ENCODE peak calls at places on chromosomes 3 and 15, in nine cellular contexts. J, I, A, N, Q, K, B, R and E are unnamed samples.

GRCh38 chr3:50608278-50608677 is 3.3 kb downstream of the CISH start:
- DNase-seq in I (no peak), Q (no peak), J (no peak), A (no peak), R (no peak), B (no peak), N (no peak), K (no peak), E (no peak)

GRCh38 chr15:63476229-63476632 is 28.2 kb upstream of the USP3 start:
- DNase-seq in K (no peak), Q (no peak), J (no peak), R (no peak), B (no peak), A (no peak), N (peak), I (peak), E (no peak)

GRCh38 chr3:50627407-50628051 is 10.6 kb downstream of the MAPKAPK3 start:
- DNase-seq in N (no peak), B (no peak), R (peak), I (no peak), A (peak), K (peak), J (peak), Q (no peak), E (peak)

GRCh38 chr15:25543156-25543555 is 104.3 kb upstream of the UBE3A start:
- DNase-seq in A (no peak), J (no peak), N (peak), K (peak), R (peak), I (no peak), Q (peak), B (peak), E (no peak)

GRCh38 chr3:115254492-115255196 is 107.6 kb upstream of the ZBTB20 start:
- DNase-seq in A (no peak), N (no peak), B (no peak), Q (no peak), J (no peak), K (no peak), I (no peak), R (no peak), E (no peak)

GRCh38 chr3:16890605-16891333 is 6.0 kb downstream of the PLCL2 start:
- DNase-seq in B (no peak), I (no peak), R (no peak), N (no peak), Q (no peak), J (no peak), A (no peak), K (no peak), E (no peak)

GRCh38 chr3:122481390-122481789 is 33.3 kb downstream of the KPNA1 start:
- DNase-seq in A (no peak), R (no peak), Q (no peak), B (no peak), K (no peak), I (no peak), J (no peak), N (no peak), E (no peak)

GRCh38 chr15:49101536-49101935 is 53.9 kb downstream of the COPS2 start:
- DNase-seq in B (no peak), N (no peak), A (no peak), J (no peak), K (no peak), I (peak), Q (no peak), R (no peak), E (no peak)

GRCh38 chr3:157120071-157120892 is 39.7 kb downstream of the CCNL1 start:
- DNase-seq in A (peak), Q (no peak), R (no peak), I (no peak), K (no peak), N (no peak), B (no peak), J (no peak), E (no peak)

GRCh38 chr15:84863480-84864428 is 20.7 kb upstream of the SLC28A1 start:
- DNase-seq in R (no peak), K (no peak), J (no peak), B (no peak), A (no peak), N (peak), I (no peak), Q (no peak), E (no peak)

GRCh38 chr15:96276438-96277210 is 53.9 kb upstream of the NR2F2 start:
- DNase-seq in J (no peak), B (no peak), N (peak), K (no peak), I (peak), Q (no peak), A (no peak), R (no peak), E (no peak)

GRCh38 chr3:20760981-20761380 is 575.0 kb upstream of the SGO1 start:
- DNase-seq in R (no peak), B (no peak), J (no peak), I (no peak), K (no peak), N (no peak), A (no peak), Q (no peak), E (no peak)

GRCh38 chr15:78034495-78035191 is 42.9 kb downstream of the TBC1D2B start:
- DNase-seq in Q (no peak), B (no peak), K (peak), N (no peak), A (no peak), R (no peak), J (peak), I (no peak), E (no peak)

GRCh38 chr3:11774296-11774877 is 72.3 kb downstream of the TAMM41 start:
- DNase-seq in N (no peak), A (peak), J (peak), B (no peak), I (no peak), Q (no peak), R (no peak), K (peak), E (peak)

GRCh38 chr3:69033470-69033869 is 18.7 kb downstream of the TMF1 start:
- DNase-seq in K (no peak), A (no peak), B (no peak), N (no peak), Q (no peak), R (no peak), I (no peak), J (no peak), E (no peak)

GRCh38 chr3:142999881-143000280 is 1.5 kb upstream of the U2SURP start:
- DNase-seq in J (peak), Q (no peak), K (no peak), N (no peak), R (no peak), I (no peak), B (no peak), A (no peak), E (no peak)

GRCh38 chr15:48856947-48857346 is 21.0 kb upstream of the EID1 start:
- DNase-seq in I (no peak), N (no peak), K (no peak), B (no peak), A (peak), R (no peak), J (no peak), Q (no peak), E (no peak)

GRCh38 chr3:124802702-124803101 is 72.5 kb downstream of the UMPS start:
- DNase-seq in J (no peak), A (no peak), K (no peak), N (no peak), I (no peak), R (no peak), Q (no peak), B (no peak), E (peak)

GRCh38 chr3:53255360-53255774 is 455 bp downstream of the TKT start:
- DNase-seq in I (no peak), K (no peak), B (peak), A (no peak), J (no peak), Q (no peak), R (peak), N (no peak), E (peak)

GRCh38 chr15:72227192-72227586 is 3.8 kb downstream of the PKM start:
- DNase-seq in K (no peak), I (no peak), Q (peak), J (peak), N (peak), R (no peak), B (no peak), A (no peak), E (no peak)

GRCh38 chr3:27431116-27431515 is 53.1 kb downstream of the SLC4A7 start:
- DNase-seq in B (no peak), N (peak), R (peak), I (peak), K (peak), A (no peak), J (no peak), Q (no peak), E (peak)

GRCh38 chr3:196322-197153 is at the start of gene CHL1:
- DNase-seq in J (no peak), Q (no peak), N (no peak), B (peak), I (no peak), A (peak), K (no peak), R (no peak), E (peak)

GRCh38 chr3:114362815-114363214 is 69.0 kb downstream of the TIGIT start:
- DNase-seq in R (no peak), A (no peak), I (no peak), B (no peak), N (no peak), J (peak), Q (no peak), K (no peak), E (no peak)

GRCh38 chr3:52606373-52607085 is 70.1 kb downstream of the UQCC5 start:
- DNase-seq in K (peak), N (no peak), J (no peak), I (no peak), R (peak), B (no peak), Q (no peak), A (no peak), E (no peak)

GRCh38 chr3:31077021-31077601 is 182.7 kb upstream of the GADL1 start:
- DNase-seq in K (no peak), B (no peak), Q (peak), A (no peak), N (peak), J (peak), I (peak), R (no peak), E (no peak)

GRCh38 chr3:106331636-106332035 is 462.8 kb upstream of the CBLB start:
- DNase-seq in Q (no peak), N (no peak), I (no peak), K (no peak), R (no peak), B (no peak), J (no peak), A (no peak), E (no peak)

GRCh38 chr3:178318957-178319528 is 217.2 kb upstream of the KCNMB2 start:
- DNase-seq in Q (no peak), B (no peak), I (no peak), K (no peak), A (no peak), R (no peak), N (no peak), J (no peak), E (no peak)

GRCh38 chr15:98901438-98901837 is 106.2 kb downstream of the PGPEP1L start:
- DNase-seq in Q (no peak), R (no peak), K (no peak), N (no peak), B (no peak), A (no peak), J (no peak), I (no peak), E (no peak)

GRCh38 chr15:80457896-80458295 is 53.7 kb downstream of the ARNT2 start:
- DNase-seq in B (no peak), K (no peak), Q (no peak), I (no peak), N (no peak), J (no peak), A (peak), R (no peak), E (no peak)

GRCh38 chr15:65388306-65389080 is 10.7 kb upstream of the IGDCC3 start:
- DNase-seq in R (no peak), J (no peak), N (no peak), Q (no peak), I (no peak), K (no peak), B (no peak), A (peak), E (no peak)

GRCh38 chr3:184230603-184231528 is 1.5 kb downstream of the VWA5B2 start:
- DNase-seq in R (no peak), K (no peak), B (no peak), J (no peak), I (no peak), N (no peak), A (peak), Q (no peak), E (no peak)

GRCh38 chr3:161700998-161701397 is 204.4 kb downstream of the OTOL1 start:
- DNase-seq in R (no peak), A (peak), N (no peak), I (no peak), K (no peak), J (no peak), B (no peak), Q (no peak), E (no peak)

GRCh38 chr3:52204337-52205073 is 6.5 kb downstream of the ALAS1 start:
- DNase-seq in N (no peak), A (no peak), Q (no peak), I (no peak), B (no peak), J (peak), K (no peak), R (no peak), E (no peak)

GRCh38 chr3:72848703-72849081 is 447 bp upstream of the SHQ1 start:
- DNase-seq in J (peak), Q (no peak), K (no peak), I (no peak), A (peak), N (no peak), B (no peak), R (peak), E (no peak)

DNA sequence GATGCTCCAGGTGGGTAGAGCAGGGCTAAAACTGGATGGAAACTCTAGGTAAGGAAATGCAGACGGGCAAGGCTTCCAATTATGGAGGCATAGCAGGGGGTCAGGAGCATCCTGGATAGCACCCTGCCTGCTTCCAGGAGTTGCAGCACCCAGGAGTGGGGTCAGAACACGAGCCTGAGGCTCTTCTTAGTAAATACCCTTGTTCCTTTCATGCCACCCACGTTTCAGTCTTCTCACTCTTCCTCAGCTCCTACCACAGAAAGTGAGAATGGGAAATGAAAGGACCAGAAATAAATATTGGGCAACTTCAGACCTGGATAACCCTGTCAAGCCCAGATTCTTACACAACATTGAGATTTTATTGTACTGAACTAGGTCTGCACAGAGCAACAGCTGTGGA is 16.4 kb downstream of the CCR1 start:
- DNase-seq in R (no peak), K (no peak), N (no peak), I (no peak), A (no peak), B (no peak), J (peak), Q (no peak), E (no peak)
- H3K4me3 ChIP-seq in R (no peak), K (no peak), N (no peak), I (no peak), A (no peak), B (no peak), J (no peak), Q (no peak), E (no peak)

GRCh38 chr15:101110681-101111569 is 140.9 kb downstream of the CHSY1 start:
- DNase-seq in Q (no peak), A (peak), B (peak), K (no peak), R (peak), N (no peak), I (no peak), J (no peak), E (no peak)
- H3K4me3 ChIP-seq in Q (no peak), A (no peak), B (no peak), K (no peak), R (no peak), N (no peak), I (no peak), J (no peak), E (no peak)

GRCh38 chr3:38314112-38314766 is 32.1 kb downstream of the SLC22A14 start:
- DNase-seq in J (no peak), B (no peak), Q (no peak), R (no peak), N (no peak), K (no peak), A (peak), I (no peak), E (no peak)

GRCh38 chr3:38316356-38317185 is 30.0 kb upstream of the XYLB start:
- DNase-seq in B (no peak), I (no peak), R (no peak), J (no peak), A (no peak), K (no peak), N (no peak), Q (no peak), E (no peak)

GRCh38 chr3:38313685-38314084 is 31.6 kb downstream of the SLC22A14 start:
- DNase-seq in N (no peak), J (no peak), K (no peak), R (no peak), A (peak), Q (no peak), B (no peak), I (no peak), E (no peak)

GRCh38 chr3:38315488-38316230 is 30.9 kb upstream of the XYLB start:
- DNase-seq in R (no peak), B (no peak), J (no peak), Q (no peak), K (no peak), N (no peak), A (no peak), I (no peak), E (no peak)

GRCh38 chr3:38314767-38315487 is 31.7 kb upstream of the XYLB start:
- DNase-seq in N (no peak), Q (no peak), B (no peak), J (no peak), I (no peak), R (no peak), A (peak), K (no peak), E (no peak)
- H3K4me3 ChIP-seq in N (no peak), Q (no peak), B (no peak), J (no peak), I (no peak), R (no peak), A (no peak), K (no peak), E (no peak)

GRCh38 chr3:171229173-171229572 is 202.7 kb upstream of the SLC2A2 start:
- DNase-seq in K (no peak), N (no peak), I (no peak), B (no peak), Q (no peak), R (no peak), A (no peak), J (no peak), E (no peak)
- H3K4me3 ChIP-seq in K (no peak), N (no peak), I (no peak), B (no peak), Q (no peak), R (no peak), A (no peak), J (no peak), E (no peak)